ENCODE peak calls at places on chromosome 2, in six cellular contexts. P is GM12878, E is A549, O is upper lobe of left lung, G is HepG2, F is K562. Z is an unnamed sample.

GRCh38 chr2:12277305-12278034 is 439.3 kb upstream of the TRIB2 start:
- ATAC-seq in P (no peak), E (no peak), O (no peak), G (no peak), F (peak), Z (no peak)

GRCh38 chr2:163610817-163611556 is 124.8 kb downstream of the FIGN start:
- ATAC-seq in P (peak), E (peak), O (peak), G (peak), F (no peak), Z (no peak)

GRCh38 chr2:177332992-177333388 is 59.6 kb upstream of the AGPS start:
- ATAC-seq in P (no peak), E (no peak), O (no peak), G (no peak), F (no peak), Z (no peak)

GRCh38 chr2:145800201-145801091 is 1280.5 kb upstream of the ZEB2 start:
- ATAC-seq in P (no peak), E (peak), O (no peak), G (peak), F (no peak), Z (no peak)

GRCh38 chr2:69082430-69082997 is 69.5 kb downstream of the ANTXR1 start:
- ATAC-seq in P (no peak), E (peak), O (peak), G (peak), F (no peak), Z (no peak)

GRCh38 chr2:8514748-8515389 is 167.0 kb upstream of the ID2 start:
- ATAC-seq in P (peak), E (no peak), O (no peak), G (no peak), F (no peak), Z (no peak)

GRCh38 chr2:17591846-17592245 is 51.4 kb downstream of the VSNL1 start:
- ATAC-seq in P (no peak), E (no peak), O (no peak), G (no peak), F (no peak), Z (no peak)

GRCh38 chr2:203909946-203910476 is 26.6 kb upstream of the ICOS start:
- ATAC-seq in P (no peak), E (peak), O (no peak), G (peak), F (no peak), Z (no peak)

GRCh38 chr2:237978058-237978712 is 11.4 kb downstream of the UBE2F start:
- ATAC-seq in P (no peak), E (no peak), O (no peak), G (no peak), F (peak), Z (no peak)

GRCh38 chr2:230905448-230906430 is 19.3 kb downstream of the GPR55 start:
- ATAC-seq in P (peak), E (no peak), O (no peak), G (peak), F (peak), Z (no peak)

GRCh38 chr2:58594175-58594574 is 353.1 kb upstream of the FANCL start:
- ATAC-seq in P (no peak), E (peak), O (no peak), G (peak), F (peak), Z (no peak)

GRCh38 chr2:39413063-39413722 is 23.9 kb downstream of the MAP4K3 start:
- ATAC-seq in P (peak), E (peak), O (no peak), G (peak), F (peak), Z (no peak)

GRCh38 chr2:107622741-107623310 is 203.9 kb upstream of the RGPD4 start:
- ATAC-seq in P (no peak), E (no peak), O (no peak), G (no peak), F (no peak), Z (no peak)

GRCh38 chr2:63662028-63662804 is 73.5 kb downstream of the MDH1 start:
- ATAC-seq in P (no peak), E (no peak), O (no peak), G (no peak), F (no peak), Z (no peak)

GRCh38 chr2:76625101-76625500 is 897.1 kb downstream of the LRRTM4 start:
- ATAC-seq in P (no peak), E (no peak), O (no peak), G (no peak), F (no peak), Z (no peak)

DNA sequence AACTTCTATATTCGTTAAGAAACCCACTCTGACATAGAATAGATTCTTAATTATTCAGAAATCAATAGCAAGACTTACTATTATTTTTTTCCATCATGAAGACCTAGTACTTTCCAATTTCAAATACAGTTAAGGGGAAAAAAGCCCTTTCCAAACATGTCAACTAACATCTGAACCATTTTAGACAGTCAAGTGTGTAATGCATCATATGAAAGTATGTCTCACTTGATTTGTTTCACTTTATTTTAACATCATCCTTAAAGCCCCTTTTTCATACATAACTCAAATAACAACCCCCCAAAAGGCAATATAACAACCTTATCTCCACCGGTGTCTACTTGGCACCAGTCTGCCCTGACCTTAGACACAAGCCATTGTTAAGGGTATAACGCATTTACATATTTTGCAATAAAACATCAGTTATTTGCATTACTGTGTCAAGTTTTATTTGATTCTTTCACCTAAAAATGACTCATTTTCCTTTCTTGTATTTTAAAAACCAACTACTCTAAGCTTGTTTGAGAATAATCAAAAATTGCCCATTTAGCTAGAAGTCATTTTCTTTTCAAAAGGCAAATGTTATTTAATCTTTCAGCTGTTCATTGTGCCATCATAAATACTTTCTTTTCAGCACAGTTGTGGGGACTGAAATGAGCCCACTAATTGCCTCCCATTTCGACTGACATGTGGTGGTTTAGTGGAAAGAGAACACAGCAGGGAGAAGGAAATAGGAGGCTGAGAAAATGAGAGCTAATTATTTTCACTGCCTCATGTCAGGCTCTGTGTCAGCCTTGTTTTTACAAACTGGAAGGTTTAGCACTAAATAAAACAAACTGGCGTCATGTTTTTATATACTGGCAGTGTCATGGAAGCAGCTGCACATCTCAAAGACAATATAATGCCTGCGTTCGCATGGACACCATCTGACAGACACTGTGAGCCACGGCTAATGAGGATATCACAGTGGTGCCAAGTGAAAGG is 104.7 kb upstream of the CDCA7 start:
- ATAC-seq in P (no peak), E (no peak), O (no peak), G (no peak), F (no peak), Z (no peak)
- TF ChIP-seq EP300 in P (no peak), E (no peak), O (no peak), G (no peak), F (no peak), Z (no peak)

DNA sequence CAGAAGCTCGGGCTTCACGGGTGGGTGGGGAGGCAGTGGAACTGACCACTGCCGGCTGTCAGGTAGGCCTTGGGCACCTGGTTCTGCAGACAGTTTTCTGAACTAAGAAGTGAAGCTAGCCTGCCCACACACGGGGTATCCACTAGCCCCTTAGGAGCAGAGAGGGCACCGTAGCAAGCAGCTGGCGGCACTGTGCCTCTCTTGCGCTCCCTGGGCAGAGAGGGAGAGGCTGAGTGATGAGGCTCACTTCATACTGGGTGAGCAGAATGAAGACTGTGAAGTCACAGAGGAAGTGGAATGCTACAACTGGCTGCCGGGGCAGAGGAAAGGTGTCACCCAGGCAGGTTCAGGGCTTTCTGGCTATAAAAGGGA is 753 bp downstream of the ITPRIPL1 start:
- ATAC-seq in P (peak), E (no peak), O (no peak), G (peak), F (no peak), Z (no peak)
- H3K4me3 ChIP-seq in P (peak), E (no peak), O (peak), G (peak), F (peak), Z (no peak)

GRCh38 chr2:27798948-27799645 is 27.6 kb downstream of the MRPL33 start:
- ATAC-seq in P (no peak), E (peak), O (peak), G (no peak), F (no peak), Z (peak)
- TF ChIP-seq EP300 in P (no peak), E (peak), O (peak), G (no peak), F (no peak), Z (no peak)

GRCh38 chr2:232634319-232635150 is 1.1 kb downstream of the EFHD1 start:
- ATAC-seq in P (no peak), E (no peak), O (no peak), G (peak), F (no peak), Z (no peak)

GRCh38 chr2:232632904-232633412 is 446 bp upstream of the EFHD1 start:
- ATAC-seq in P (no peak), E (peak), O (peak), G (peak), F (peak), Z (peak)

GRCh38 chr2:232635820-232636219 is 2.4 kb downstream of the EFHD1 start:
- ATAC-seq in P (no peak), E (no peak), O (no peak), G (no peak), F (no peak), Z (no peak)

GRCh38 chr2:232632229-232632903 is 1.0 kb upstream of the EFHD1 start:
- ATAC-seq in P (no peak), E (peak), O (peak), G (no peak), F (peak), Z (no peak)

DNA sequence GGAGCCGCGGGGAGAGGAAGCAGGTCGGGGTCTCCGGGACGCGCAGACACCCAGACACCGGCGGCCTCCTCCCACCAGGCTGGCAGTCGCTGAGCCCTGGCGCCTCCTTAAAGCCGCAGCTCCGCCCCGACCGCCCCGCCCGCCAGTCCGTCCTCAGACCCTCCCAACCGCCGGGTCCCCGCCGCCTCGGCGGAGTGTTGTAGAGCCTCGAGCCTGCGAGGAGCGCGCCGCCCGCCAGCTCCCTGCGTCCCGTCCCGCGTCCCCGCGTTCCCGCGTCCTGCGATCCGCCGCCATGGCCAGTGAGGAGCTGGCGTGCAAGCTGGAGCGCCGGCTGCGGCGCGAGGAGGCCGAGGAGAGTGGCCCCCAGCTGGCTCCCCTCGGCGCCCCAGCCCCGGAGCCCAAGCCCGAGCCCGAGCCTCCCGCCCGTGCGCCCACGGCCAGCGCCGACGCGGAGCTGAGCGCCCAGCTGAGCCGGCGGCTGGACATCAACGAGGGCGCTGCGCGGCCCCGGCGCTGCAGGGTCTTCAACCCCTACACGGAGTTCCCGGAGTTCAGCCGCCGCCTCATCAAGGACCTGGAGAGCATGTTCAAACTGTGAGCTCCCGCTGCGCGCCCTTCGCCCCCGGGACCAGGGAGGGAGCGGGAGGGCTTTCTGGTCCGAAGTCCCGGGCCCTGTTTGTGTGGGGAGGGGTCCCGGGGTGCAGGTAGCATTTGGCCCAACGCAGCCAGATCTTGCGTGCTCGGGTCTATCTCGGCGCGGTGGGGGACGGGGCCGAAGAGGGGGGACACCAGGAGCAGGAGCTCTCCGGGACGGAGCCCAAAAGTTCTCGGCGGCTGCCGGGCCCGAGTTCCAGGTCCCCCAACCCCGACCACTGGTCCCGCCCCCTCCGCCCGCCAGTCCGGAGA is at the start of gene EFHD1:
- ATAC-seq in P (peak), E (peak), O (peak), G (peak), F (peak), Z (peak)
- H3K4me3 ChIP-seq in P (peak), E (peak), O (peak), G (peak), F (peak), Z (peak)

DNA sequence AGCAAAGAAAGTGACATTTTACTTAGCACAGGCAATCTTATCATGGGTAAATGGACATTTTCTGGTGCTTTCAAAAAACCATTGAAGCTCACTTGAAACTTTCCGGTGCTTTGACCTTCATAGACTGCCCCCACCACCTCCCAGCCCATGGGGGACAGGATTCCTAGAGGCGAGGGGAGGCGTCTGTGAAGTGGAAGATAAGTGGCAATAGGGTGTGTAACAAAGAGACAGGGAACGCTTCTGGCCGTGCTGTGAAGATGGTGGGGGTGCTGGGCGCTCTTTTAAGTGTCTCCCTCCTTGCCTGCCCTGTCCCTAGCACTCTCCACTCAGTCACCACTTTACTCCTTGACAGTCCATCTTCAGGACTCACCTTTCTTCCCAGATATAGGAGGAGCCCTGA is 23.4 kb upstream of the GMPPA start:
- ATAC-seq in P (no peak), E (no peak), O (no peak), G (no peak), F (peak), Z (no peak)
- TF ChIP-seq EP300 in P (no peak), E (no peak), O (no peak), G (no peak), F (no peak), Z (no peak)